ENCODE peak calls at places on chromosomes 3 and 15, in nine cellular contexts. H is stimulated activated CD4-positive, alpha-beta T cell treated with anti-CD3 and anti-CD28 coated beads, TNF-alpha, amount 100 ng/mL, for 4 hours; Y is adrenal gland; K is activated CD4-positive, alpha-beta T cell treated with anti-CD3 and anti-CD28 coated beads, Interleukin-2, amount 50 U/mL, for 1 hour; M is mammary epithelial cell; X is stimulated activated CD8-positive, alpha-beta memory T cell treated with anti-CD3 and anti-CD28 coated beads, Interleukin-15, amount 100 ng/mL, for 4 hours; L is ACHN; A is WTC11; R is AG10803. O is an unnamed sample.

GRCh38 chr15:99057697-99058420 is 47.0 kb upstream of the SYNM start:
- DNase-seq in H (no peak), R (no peak), K (no peak), X (no peak), Y (no peak), L (no peak), A (no peak), M (no peak), O (no peak)

GRCh38 chr3:40310690-40311089 is 1.2 kb downstream of the EIF1B start:
- DNase-seq in X (no peak), M (no peak), H (no peak), K (no peak), R (peak), A (no peak), Y (no peak), L (no peak), O (no peak)

GRCh38 chr3:172176385-172176784 is 137.0 kb downstream of the FNDC3B start:
- DNase-seq in K (no peak), R (no peak), Y (no peak), L (no peak), M (no peak), X (no peak), A (no peak), H (no peak), O (no peak)

GRCh38 chr3:35664460-35664919 is 25.2 kb downstream of the ARPP21 start:
- DNase-seq in K (no peak), M (no peak), R (no peak), H (no peak), L (peak), Y (peak), X (no peak), A (peak), O (no peak)

GRCh38 chr3:48662753-48663488 is at the start of gene CELSR3:
- DNase-seq in L (peak), K (peak), X (peak), H (peak), A (peak), Y (peak), M (peak), R (peak), O (peak)

GRCh38 chr15:64430000-64430735 is 30.2 kb upstream of the ZNF609 start:
- DNase-seq in K (peak), X (peak), R (peak), M (peak), H (no peak), L (no peak), Y (no peak), A (peak), O (peak)

GRCh38 chr15:66723826-66724731 is 22.0 kb downstream of the SMAD6 start:
- DNase-seq in Y (no peak), R (peak), X (no peak), K (no peak), H (no peak), M (no peak), L (no peak), A (no peak), O (no peak)

GRCh38 chr3:149174901-149175300 is 45.5 kb downstream of the HPS3 start:
- DNase-seq in M (no peak), Y (no peak), K (no peak), H (no peak), R (peak), A (no peak), L (peak), X (no peak), O (no peak)

GRCh38 chr3:134250717-134251220 is at the start of gene RYK:
- DNase-seq in Y (peak), L (peak), K (peak), A (peak), X (peak), R (peak), M (peak), H (peak), O (peak)

GRCh38 chr15:41354371-41354770 is 21.7 kb downstream of the NUSAP1 start:
- DNase-seq in K (no peak), X (no peak), M (no peak), H (no peak), L (no peak), Y (no peak), A (no peak), R (no peak), O (no peak)

O was measured in activated CD4-positive, CD25-positive, alpha-beta regulatory T cell treated with anti-CD3 and anti-CD28 coated beads, Interleukin-2, amount 50 U/mL, for 16 hours.